ENCODE peak calls at places on chromosomes 13 and 19, in nine cellular contexts. One of them, this sample, is unnamed.

GRCh38 chr19:49890349-49891311 is 6.1 kb downstream of the IL4I1 start:
- DNase-seq in A673: no peak
- DNase-seq in mesendoderm: no peak
- DNase-seq in prostate gland: no peak
- DNase-seq in OCI-LY7: peak; percentile 77
- DNase-seq in stomach: peak; percentile 57
- DNase-seq in CD4-positive, alpha-beta T cell: peak; percentile 71
- DNase-seq in spleen: peak; percentile 89
- DNase-seq in psoas muscle: no peak
- DNase-seq in this sample: no peak

GRCh38 chr13:26927511-26927910 is 166.9 kb upstream of the GPR12 start:
- DNase-seq in A673: no peak
- DNase-seq in mesendoderm: no peak
- DNase-seq in prostate gland: no peak
- DNase-seq in OCI-LY7: no peak
- DNase-seq in stomach: no peak
- DNase-seq in CD4-positive, alpha-beta T cell: no peak
- DNase-seq in spleen: no peak
- DNase-seq in psoas muscle: no peak
- DNase-seq in this sample: no peak

GRCh38 chr13:111667757-111668156 is 347.3 kb downstream of the TEX29 start:
- DNase-seq in A673: no peak
- DNase-seq in mesendoderm: no peak
- DNase-seq in prostate gland: no peak
- DNase-seq in OCI-LY7: no peak
- DNase-seq in stomach: no peak
- DNase-seq in CD4-positive, alpha-beta T cell: no peak
- DNase-seq in spleen: no peak
- DNase-seq in psoas muscle: no peak
- DNase-seq in this sample: no peak

GRCh38 chr19:45615795-45616708 is 14.0 kb upstream of the GPR4 start:
- DNase-seq in A673: peak; percentile 94
- DNase-seq in mesendoderm: peak; percentile 100
- DNase-seq in prostate gland: peak; percentile 69
- DNase-seq in OCI-LY7: peak; percentile 96
- DNase-seq in stomach: peak; percentile 88
- DNase-seq in CD4-positive, alpha-beta T cell: peak; percentile 67
- DNase-seq in spleen: peak; percentile 85
- DNase-seq in psoas muscle: peak; percentile 82
- DNase-seq in this sample: no peak

GRCh38 chr13:21237081-21237480 is 60.6 kb downstream of the MRPL57 start:
- DNase-seq in A673: no peak
- DNase-seq in mesendoderm: no peak
- DNase-seq in prostate gland: no peak
- DNase-seq in OCI-LY7: no peak
- DNase-seq in stomach: no peak
- DNase-seq in CD4-positive, alpha-beta T cell: no peak
- DNase-seq in spleen: no peak
- DNase-seq in psoas muscle: no peak
- DNase-seq in this sample: no peak

GRCh38 chr13:73833331-73834070 is 300.7 kb downstream of the KLF12 start:
- DNase-seq in A673: peak; percentile 40
- DNase-seq in mesendoderm: no peak
- DNase-seq in prostate gland: no peak
- DNase-seq in OCI-LY7: no peak
- DNase-seq in stomach: no peak
- DNase-seq in CD4-positive, alpha-beta T cell: no peak
- DNase-seq in spleen: no peak
- DNase-seq in psoas muscle: no peak
- DNase-seq in this sample: no peak

GRCh38 chr13:51920267-51920666 is 58.5 kb downstream of the CCDC70 start:
- DNase-seq in A673: no peak
- DNase-seq in mesendoderm: no peak
- DNase-seq in prostate gland: no peak
- DNase-seq in OCI-LY7: no peak
- DNase-seq in stomach: no peak
- DNase-seq in CD4-positive, alpha-beta T cell: no peak
- DNase-seq in spleen: no peak
- DNase-seq in psoas muscle: no peak
- DNase-seq in this sample: no peak

GRCh38 chr13:37375724-37376123 is 222.8 kb downstream of the POSTN start:
- DNase-seq in A673: no peak
- DNase-seq in mesendoderm: no peak
- DNase-seq in prostate gland: no peak
- DNase-seq in OCI-LY7: no peak
- DNase-seq in stomach: no peak
- DNase-seq in CD4-positive, alpha-beta T cell: no peak
- DNase-seq in spleen: no peak
- DNase-seq in psoas muscle: no peak
- DNase-seq in this sample: no peak

GRCh38 chr13:45231722-45232121 is 30.9 kb upstream of the KCTD4 start:
- DNase-seq in A673: no peak
- DNase-seq in mesendoderm: peak; percentile 64
- DNase-seq in prostate gland: no peak
- DNase-seq in OCI-LY7: no peak
- DNase-seq in stomach: no peak
- DNase-seq in CD4-positive, alpha-beta T cell: no peak
- DNase-seq in spleen: no peak
- DNase-seq in psoas muscle: no peak
- DNase-seq in this sample: no peak

GRCh38 chr13:92297971-92298942 is 899.8 kb downstream of the GPC5 start:
- DNase-seq in A673: no peak
- DNase-seq in mesendoderm: peak; percentile 49
- DNase-seq in prostate gland: no peak
- DNase-seq in OCI-LY7: no peak
- DNase-seq in stomach: no peak
- DNase-seq in CD4-positive, alpha-beta T cell: no peak
- DNase-seq in spleen: no peak
- DNase-seq in psoas muscle: no peak
- DNase-seq in this sample: no peak

GRCh38 chr13:50576156-50576555 is 267.3 kb downstream of the DLEU7 start:
- DNase-seq in A673: no peak
- DNase-seq in mesendoderm: no peak
- DNase-seq in prostate gland: peak; percentile 45
- DNase-seq in OCI-LY7: no peak
- DNase-seq in stomach: peak; percentile 69
- DNase-seq in CD4-positive, alpha-beta T cell: no peak
- DNase-seq in spleen: no peak
- DNase-seq in psoas muscle: no peak
- DNase-seq in this sample: no peak

GRCh38 chr13:41411536-41411935 is 45.8 kb upstream of the RGCC start:
- DNase-seq in A673: peak; percentile 18
- DNase-seq in mesendoderm: peak; percentile 65
- DNase-seq in prostate gland: peak; percentile 13
- DNase-seq in OCI-LY7: peak; percentile 65
- DNase-seq in stomach: no peak
- DNase-seq in CD4-positive, alpha-beta T cell: no peak
- DNase-seq in spleen: peak; percentile 54
- DNase-seq in psoas muscle: no peak
- DNase-seq in this sample: no peak

DNA sequence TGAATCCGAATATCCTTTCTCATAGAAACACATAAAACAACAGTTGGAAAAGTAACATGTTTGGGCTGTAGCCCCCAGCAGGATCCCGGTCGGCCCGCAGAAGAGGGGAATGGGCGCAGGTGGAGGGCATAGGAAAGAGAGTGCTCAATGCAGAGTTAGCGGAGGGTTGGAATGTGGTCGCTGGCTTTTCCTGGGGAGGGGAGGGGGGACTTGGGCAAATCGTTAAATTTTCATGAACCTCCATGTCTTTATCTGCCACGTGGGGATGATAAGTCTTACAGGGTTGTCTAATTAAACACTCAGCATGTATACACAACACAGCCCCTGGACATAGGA is 425 bp upstream of the SLC46A3 start:
- DNase-seq in A673: no peak
- DNase-seq in mesendoderm: no peak
- DNase-seq in prostate gland: no peak
- DNase-seq in OCI-LY7: no peak
- DNase-seq in stomach: no peak
- DNase-seq in CD4-positive, alpha-beta T cell: no peak
- DNase-seq in spleen: no peak
- DNase-seq in psoas muscle: no peak
- DNase-seq in this sample: no peak
- H3K27ac ChIP-seq in A673: no peak overlapping the region
- H3K27ac ChIP-seq in mesendoderm: no peak overlapping the region
- H3K27ac ChIP-seq in prostate gland: peak overlapping the region; percentile 73
- H3K27ac ChIP-seq in OCI-LY7: no peak overlapping the region
- H3K27ac ChIP-seq in stomach: peak overlapping the region; percentile 94
- H3K27ac ChIP-seq in CD4-positive, alpha-beta T cell: peak overlapping the region; percentile 74
- H3K27ac ChIP-seq in spleen: peak overlapping the region; percentile 98
- H3K27ac ChIP-seq in psoas muscle: peak overlapping the region; percentile 99
- H3K27ac ChIP-seq in this sample: no peak overlapping the region

GRCh38 chr13:101858869-101859268 is 406.4 kb downstream of the ITGBL1 start:
- DNase-seq in A673: no peak
- DNase-seq in mesendoderm: no peak
- DNase-seq in prostate gland: no peak
- DNase-seq in OCI-LY7: no peak
- DNase-seq in stomach: no peak
- DNase-seq in CD4-positive, alpha-beta T cell: no peak
- DNase-seq in spleen: no peak
- DNase-seq in psoas muscle: no peak
- DNase-seq in this sample: no peak
- H3K27ac ChIP-seq in A673: no peak overlapping the region
- H3K27ac ChIP-seq in mesendoderm: no peak overlapping the region
- H3K27ac ChIP-seq in prostate gland: no peak overlapping the region
- H3K27ac ChIP-seq in OCI-LY7: no peak overlapping the region
- H3K27ac ChIP-seq in stomach: no peak overlapping the region
- H3K27ac ChIP-seq in CD4-positive, alpha-beta T cell: no peak overlapping the region
- H3K27ac ChIP-seq in spleen: no peak overlapping the region
- H3K27ac ChIP-seq in psoas muscle: no peak overlapping the region
- H3K27ac ChIP-seq in this sample: no peak overlapping the region

GRCh38 chr13:112692104-112692503 is 2.3 kb downstream of the ATP11A start:
- DNase-seq in A673: no peak
- DNase-seq in mesendoderm: no peak
- DNase-seq in prostate gland: no peak
- DNase-seq in OCI-LY7: no peak
- DNase-seq in stomach: peak; percentile 16
- DNase-seq in CD4-positive, alpha-beta T cell: no peak
- DNase-seq in spleen: peak; percentile 62
- DNase-seq in psoas muscle: no peak
- DNase-seq in this sample: no peak

GRCh38 chr13:112696001-112696868 is 6.4 kb downstream of the ATP11A start:
- DNase-seq in A673: no peak
- DNase-seq in mesendoderm: no peak
- DNase-seq in prostate gland: no peak
- DNase-seq in OCI-LY7: no peak
- DNase-seq in stomach: peak; percentile 20
- DNase-seq in CD4-positive, alpha-beta T cell: no peak
- DNase-seq in spleen: peak; percentile 70
- DNase-seq in psoas muscle: no peak
- DNase-seq in this sample: no peak

GRCh38 chr13:112696869-112697465 is 7.1 kb downstream of the ATP11A start:
- DNase-seq in A673: no peak
- DNase-seq in mesendoderm: no peak
- DNase-seq in prostate gland: no peak
- DNase-seq in OCI-LY7: no peak
- DNase-seq in stomach: peak; percentile 18
- DNase-seq in CD4-positive, alpha-beta T cell: no peak
- DNase-seq in spleen: no peak
- DNase-seq in psoas muscle: no peak
- DNase-seq in this sample: no peak

GRCh38 chr13:112692586-112692985 is 2.7 kb downstream of the ATP11A start:
- DNase-seq in A673: no peak
- DNase-seq in mesendoderm: no peak
- DNase-seq in prostate gland: no peak
- DNase-seq in OCI-LY7: no peak
- DNase-seq in stomach: no peak
- DNase-seq in CD4-positive, alpha-beta T cell: no peak
- DNase-seq in spleen: no peak
- DNase-seq in psoas muscle: no peak
- DNase-seq in this sample: no peak

GRCh38 chr13:112693831-112694497 is 4.1 kb downstream of the ATP11A start:
- DNase-seq in A673: no peak
- DNase-seq in mesendoderm: no peak
- DNase-seq in prostate gland: no peak
- DNase-seq in OCI-LY7: no peak
- DNase-seq in stomach: peak; percentile 25
- DNase-seq in CD4-positive, alpha-beta T cell: no peak
- DNase-seq in spleen: peak; percentile 70
- DNase-seq in psoas muscle: no peak
- DNase-seq in this sample: peak; percentile 48
- H3K27ac ChIP-seq in A673: no peak overlapping the region
- H3K27ac ChIP-seq in mesendoderm: no peak overlapping the region
- H3K27ac ChIP-seq in prostate gland: no peak overlapping the region
- H3K27ac ChIP-seq in OCI-LY7: no peak overlapping the region
- H3K27ac ChIP-seq in stomach: no peak overlapping the region
- H3K27ac ChIP-seq in CD4-positive, alpha-beta T cell: no peak overlapping the region
- H3K27ac ChIP-seq in spleen: peak overlapping the region; percentile 55
- H3K27ac ChIP-seq in psoas muscle: peak overlapping the region; percentile 61
- H3K27ac ChIP-seq in this sample: peak overlapping the region; percentile 30

GRCh38 chr19:12796146-12797071 is 5.1 kb downstream of the JUNB start:
- DNase-seq in A673: peak; percentile 91
- DNase-seq in mesendoderm: peak; percentile 94
- DNase-seq in prostate gland: peak; percentile 66
- DNase-seq in OCI-LY7: peak; percentile 86
- DNase-seq in stomach: peak; percentile 79
- DNase-seq in CD4-positive, alpha-beta T cell: peak; percentile 70
- DNase-seq in spleen: peak; percentile 93
- DNase-seq in psoas muscle: peak; percentile 71
- DNase-seq in this sample: no peak

GRCh38 chr19:12792853-12793289 is 1.6 kb downstream of the JUNB start:
- DNase-seq in A673: no peak
- DNase-seq in mesendoderm: no peak
- DNase-seq in prostate gland: no peak
- DNase-seq in OCI-LY7: no peak
- DNase-seq in stomach: no peak
- DNase-seq in CD4-positive, alpha-beta T cell: no peak
- DNase-seq in spleen: no peak
- DNase-seq in psoas muscle: peak; percentile 14
- DNase-seq in this sample: no peak

GRCh38 chr19:12793290-12794195 is 2.3 kb downstream of the JUNB start:
- DNase-seq in A673: peak; percentile 95
- DNase-seq in mesendoderm: peak; percentile 96
- DNase-seq in prostate gland: peak; percentile 94
- DNase-seq in OCI-LY7: peak; percentile 91
- DNase-seq in stomach: peak; percentile 95
- DNase-seq in CD4-positive, alpha-beta T cell: peak; percentile 95
- DNase-seq in spleen: peak; percentile 99
- DNase-seq in psoas muscle: peak; percentile 94
- DNase-seq in this sample: peak; percentile 82

GRCh38 chr19:12794196-12794921 is 3.1 kb downstream of the JUNB start:
- DNase-seq in A673: no peak
- DNase-seq in mesendoderm: no peak
- DNase-seq in prostate gland: no peak
- DNase-seq in OCI-LY7: no peak
- DNase-seq in stomach: no peak
- DNase-seq in CD4-positive, alpha-beta T cell: no peak
- DNase-seq in spleen: no peak
- DNase-seq in psoas muscle: no peak
- DNase-seq in this sample: no peak

DNA sequence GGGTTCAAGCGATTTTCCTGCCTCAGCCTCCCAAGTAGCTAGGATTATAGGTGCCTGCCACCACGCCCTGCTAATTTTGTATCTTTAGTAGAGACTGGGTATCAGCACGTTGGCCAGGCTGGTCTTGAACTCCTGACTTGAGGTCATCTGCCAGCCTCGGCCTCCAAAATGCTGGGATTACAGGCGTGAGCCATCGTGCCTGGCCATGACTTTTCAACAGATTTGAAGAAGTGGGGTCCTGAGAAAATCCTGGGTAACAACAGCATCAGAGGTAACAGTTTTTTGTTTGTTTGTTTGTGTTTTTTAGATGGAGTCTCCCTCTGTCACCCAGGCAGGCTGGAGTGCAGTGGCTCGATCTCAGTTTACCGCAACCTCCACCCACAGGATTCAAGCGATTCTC is 3.6 kb downstream of the JUNB start:
- DNase-seq in A673: no peak
- DNase-seq in mesendoderm: no peak
- DNase-seq in prostate gland: no peak
- DNase-seq in OCI-LY7: no peak
- DNase-seq in stomach: no peak
- DNase-seq in CD4-positive, alpha-beta T cell: no peak
- DNase-seq in spleen: peak; percentile 72
- DNase-seq in psoas muscle: peak; percentile 19
- DNase-seq in this sample: no peak
- H3K27ac ChIP-seq in A673: peak overlapping the region; percentile 98
- H3K27ac ChIP-seq in mesendoderm: no peak overlapping the region
- H3K27ac ChIP-seq in prostate gland: peak overlapping the region; percentile 100
- H3K27ac ChIP-seq in OCI-LY7: no peak overlapping the region
- H3K27ac ChIP-seq in stomach: peak overlapping the region; percentile 100
- H3K27ac ChIP-seq in CD4-positive, alpha-beta T cell: peak overlapping the region; percentile 99
- H3K27ac ChIP-seq in spleen: peak overlapping the region; percentile 100
- H3K27ac ChIP-seq in psoas muscle: peak overlapping the region; percentile 99
- H3K27ac ChIP-seq in this sample: peak overlapping the region; percentile 100

This sample was measured in epithelial cell of prostate.